ENCODE peak calls at places on chromosomes 6 and 20, in six cellular contexts. L is choroid plexus epithelial cell, U is GM12891, Z is head of caudate nucleus, P is Peyer's patch, I is C1 segment of cervical spinal cord. G is an unnamed sample.

GRCh38 chr20:1900321-1900791 is 5.1 kb downstream of the SIRPA start:
- DNase-seq in L (peak; percentile 85), U (peak; percentile 56), Z (peak; percentile 73), P (peak; percentile 27), I (no peak), G (no peak)

GRCh38 chr6:27651371-27651732 is 178.4 kb upstream of the ZNF184 start:
- DNase-seq in L (no peak), U (no peak), Z (no peak), P (no peak), I (no peak), G (no peak)

GRCh38 chr6:128487746-128488145 is 32.7 kb downstream of the PTPRK start:
- DNase-seq in L (peak; percentile 87), U (no peak), Z (no peak), P (no peak), I (no peak), G (no peak)

GRCh38 chr20:34458631-34459030 is 57.6 kb upstream of the DYNLRB1 start:
- DNase-seq in L (peak; percentile 27), U (no peak), Z (no peak), P (no peak), I (no peak), G (no peak)

GRCh38 chr6:117498159-117498558 is 15.7 kb downstream of the DCBLD1 start:
- DNase-seq in L (peak; percentile 73), U (no peak), Z (no peak), P (no peak), I (no peak), G (no peak)

GRCh38 chr20:37567671-37568588 is 40.3 kb upstream of the BLCAP start:
- DNase-seq in L (peak; percentile 17), U (no peak), Z (no peak), P (no peak), I (no peak), G (no peak)

GRCh38 chr6:13573669-13574110 is 711 bp upstream of the SIRT5 start:
- DNase-seq in L (peak; percentile 25), U (no peak), Z (peak; percentile 29), P (no peak), I (peak; percentile 34), G (peak; percentile 70)

GRCh38 chr20:35387334-35387733 is 24.4 kb downstream of the UQCC1 start:
- DNase-seq in L (peak; percentile 75), U (no peak), Z (no peak), P (no peak), I (no peak), G (no peak)

GRCh38 chr6:79604583-79605037 is 26.5 kb upstream of the SH3BGRL2 start:
- DNase-seq in L (peak; percentile 65), U (no peak), Z (no peak), P (no peak), I (no peak), G (no peak)

GRCh38 chr6:10954590-10955010 is 67.7 kb downstream of the SYCP2L start:
- DNase-seq in L (peak; percentile 92), U (peak; percentile 37), Z (peak; percentile 64), P (peak; percentile 40), I (peak; percentile 6), G (peak; percentile 87)

GRCh38 chr6:128507337-128508310 is 12.8 kb downstream of the PTPRK start:
- DNase-seq in L (peak; percentile 61), U (no peak), Z (no peak), P (no peak), I (no peak), G (no peak)

GRCh38 chr6:112827793-112828192 is 480.7 kb downstream of the RFPL4B start:
- DNase-seq in L (no peak), U (no peak), Z (peak; percentile 7), P (peak; percentile 18), I (no peak), G (no peak)

GRCh38 chr20:1934162-1934561 is 39.0 kb downstream of the SIRPA start:
- DNase-seq in L (peak; percentile 21), U (no peak), Z (no peak), P (no peak), I (no peak), G (no peak)

GRCh38 chr6:46575530-46575929 is 77.1 kb downstream of the CYP39A1 start:
- DNase-seq in L (no peak), U (no peak), Z (no peak), P (no peak), I (no peak), G (no peak)

GRCh38 chr6:43828711-43829110 is 58.7 kb downstream of the VEGFA start:
- DNase-seq in L (no peak), U (no peak), Z (no peak), P (no peak), I (no peak), G (no peak)

GRCh38 chr6:140062042-140063041 is 687.9 kb upstream of the CITED2 start:
- DNase-seq in L (peak; percentile 99), U (no peak), Z (no peak), P (peak; percentile 19), I (no peak), G (no peak)

GRCh38 chr6:167825759-167826229 is 917 bp upstream of the AFDN start:
- DNase-seq in L (peak; percentile 46), U (no peak), Z (no peak), P (peak; percentile 56), I (no peak), G (peak; percentile 85)

GRCh38 chr6:53027131-53027718 is 32.1 kb upstream of the GSTA4 start:
- DNase-seq in L (no peak), U (no peak), Z (no peak), P (no peak), I (no peak), G (no peak)

GRCh38 chr6:90940812-90941481 is 354.1 kb upstream of the MAP3K7 start:
- DNase-seq in L (peak; percentile 83), U (no peak), Z (no peak), P (no peak), I (no peak), G (no peak)

GRCh38 chr6:109025639-109026038 is 69.0 kb downstream of the SESN1 start:
- DNase-seq in L (no peak), U (no peak), Z (no peak), P (no peak), I (no peak), G (no peak)

GRCh38 chr6:30227242-30227722 is 14.1 kb upstream of the TRIM26 start:
- DNase-seq in L (no peak), U (no peak), Z (no peak), P (no peak), I (no peak), G (no peak)

GRCh38 chr20:18662279-18662678 is 74.4 kb downstream of the DTD1 start:
- DNase-seq in L (no peak), U (no peak), Z (no peak), P (no peak), I (no peak), G (no peak)

GRCh38 chr20:19814241-19814640 is 56.2 kb downstream of the RIN2 start:
- DNase-seq in L (no peak), U (no peak), Z (no peak), P (no peak), I (no peak), G (no peak)

GRCh38 chr6:28988536-28989415 is 16.3 kb downstream of the ZNF311 start:
- DNase-seq in L (peak; percentile 72), U (no peak), Z (no peak), P (peak; percentile 27), I (no peak), G (peak; percentile 81)

GRCh38 chr20:63782521-63782971 is 43.0 kb downstream of the SLC2A4RG start:
- DNase-seq in L (no peak), U (no peak), Z (no peak), P (no peak), I (no peak), G (no peak)

GRCh38 chr6:17908831-17909230 is 78.6 kb downstream of the KIF13A start:
- DNase-seq in L (no peak), U (no peak), Z (no peak), P (no peak), I (no peak), G (no peak)

GRCh38 chr6:56816393-56816792 is 138.5 kb upstream of the BEND6 start:
- DNase-seq in L (no peak), U (no peak), Z (no peak), P (no peak), I (no peak), G (no peak)

GRCh38 chr6:56524891-56525703 is 117.6 kb downstream of the DST start:
- DNase-seq in L (peak; percentile 84), U (no peak), Z (no peak), P (no peak), I (no peak), G (no peak)

GRCh38 chr6:109050447-109051102 is 44.1 kb downstream of the SESN1 start:
- DNase-seq in L (no peak), U (no peak), Z (no peak), P (no peak), I (no peak), G (no peak)

GRCh38 chr6:113287396-113287795 is 569.7 kb upstream of the MARCKS start:
- DNase-seq in L (no peak), U (no peak), Z (no peak), P (no peak), I (no peak), G (no peak)